ENCODE peak calls at places on chromosomes 12 and 14, in nine cellular contexts. T is NCI-H1092; X is astrocyte of the cerebellum; D is Panc1; R is NCI-H510A; E is H9; M is T-helper 9 cell; B is stimulated activated effector memory CD8-positive, alpha-beta T cell treated with anti-CD3 and anti-CD28 coated beads, Interleukin-12 subunit alpha, Interleukin-12 subunit beta, amount 100 ng/mL, for 72 hours; F is lower leg skin. L is an unnamed sample.

GRCh38 chr14:94936411-94936892 is 166.5 kb upstream of the GSC start:
- DNase-seq in B (no peak), F (peak), X (peak), M (no peak), R (no peak), T (peak), E (no peak), D (no peak), L (no peak)

GRCh38 chr14:73472182-73473114 is 14.1 kb upstream of the NUMB start:
- DNase-seq in T (peak), B (no peak), E (no peak), M (no peak), F (no peak), D (no peak), R (peak), X (peak), L (peak)

GRCh38 chr12:47750229-47750798 is 8.4 kb downstream of the RAPGEF3 start:
- DNase-seq in F (no peak), M (no peak), B (no peak), D (no peak), X (no peak), E (no peak), R (no peak), T (no peak), L (no peak)

GRCh38 chr12:124804011-124804621 is 59.5 kb downstream of the SCARB1 start:
- DNase-seq in D (no peak), B (no peak), T (no peak), X (peak), R (no peak), F (peak), E (peak), M (no peak), L (no peak)

GRCh38 chr14:104001003-104001402 is 58.7 kb upstream of the RD3L start:
- DNase-seq in E (no peak), X (no peak), B (no peak), M (no peak), T (no peak), D (no peak), F (no peak), R (no peak), L (no peak)

GRCh38 chr12:80690090-80690489 is 17.3 kb upstream of the MYF6 start:
- DNase-seq in T (no peak), X (no peak), D (no peak), F (no peak), E (no peak), M (no peak), R (no peak), B (no peak), L (no peak)

GRCh38 chr14:70890842-70891442 is 16.3 kb upstream of the PCNX1 start:
- DNase-seq in F (no peak), R (no peak), E (no peak), M (no peak), X (no peak), B (no peak), D (no peak), T (no peak), L (no peak)

GRCh38 chr12:101076940-101077351 is 133.1 kb downstream of the SLC5A8 start:
- DNase-seq in R (no peak), E (no peak), B (no peak), X (no peak), F (no peak), T (no peak), D (no peak), M (no peak), L (no peak)

GRCh38 chr14:100884456-100884855 is 19.1 kb downstream of the RTL1 start:
- DNase-seq in M (no peak), F (no peak), D (no peak), T (no peak), E (no peak), B (no peak), X (no peak), R (no peak), L (peak)

GRCh38 chr14:33676135-33676566 is 274.7 kb downstream of the EGLN3 start:
- DNase-seq in R (peak), X (no peak), T (peak), F (peak), M (no peak), E (peak), D (no peak), B (no peak), L (no peak)